ENCODE peak calls at places on chromosomes 4 and X, in seven cellular contexts. F, G, I, D, J, L and Q are unnamed samples.
A peak's percentile ranks its signal among the peaks of the same experiment; 100 is the strongest.

GRCh38 chr4:95087657-95088455 is 330.1 kb downstream of the BMPR1B start:
- DNase-seq in G (no peak), D (no peak), J (no peak), I (no peak), L (peak; percentile 54), F (no peak), Q (no peak)

GRCh38 chrX:41789374-41789773 is 65.4 kb downstream of the GPR82 start:
- DNase-seq in D (no peak), J (no peak), L (no peak), I (no peak), F (no peak), G (no peak), Q (no peak)

GRCh38 chr4:183158062-183158461 is 59.0 kb downstream of the WWC2 start:
- DNase-seq in I (no peak), G (no peak), J (no peak), D (no peak), F (no peak), L (peak; percentile 75), Q (peak; percentile 58)

GRCh38 chr4:174213734-174214101 is 69.7 kb downstream of the FBXO8 start:
- DNase-seq in L (no peak), I (no peak), G (no peak), J (no peak), F (no peak), D (no peak), Q (no peak)

GRCh38 chr4:108370291-108370690 is 201.6 kb upstream of the LEF1 start:
- DNase-seq in G (no peak), I (no peak), L (no peak), J (no peak), D (no peak), F (no peak), Q (no peak)

GRCh38 chr4:81260443-81261102 is 45.6 kb upstream of the PRKG2 start:
- DNase-seq in L (no peak), G (no peak), I (no peak), F (no peak), D (no peak), J (no peak), Q (no peak)

GRCh38 chr4:18421519-18421918 is 400.0 kb upstream of the LCORL start:
- DNase-seq in D (no peak), F (no peak), L (no peak), G (no peak), J (no peak), I (no peak), Q (no peak)

GRCh38 chr4:7130610-7131211 is 61.6 kb upstream of the SORCS2 start:
- DNase-seq in J (no peak), F (no peak), I (no peak), L (no peak), G (no peak), D (no peak), Q (no peak)

GRCh38 chr4:168480991-168481588 is 798 bp upstream of the DDX60L start:
- DNase-seq in I (peak; percentile 32), F (no peak), D (no peak), L (peak; percentile 87), G (peak; percentile 45), J (peak; percentile 52), Q (peak; percentile 54)

GRCh38 chr4:85475631-85476233 is 782 bp downstream of the ARHGAP24 start:
- DNase-seq in G (peak; percentile 28), L (no peak), J (no peak), I (no peak), F (no peak), D (peak; percentile 48), Q (no peak)

GRCh38 chr4:17283832-17284231 is 228.1 kb downstream of the QDPR start:
- DNase-seq in L (no peak), I (no peak), D (no peak), J (no peak), G (no peak), F (no peak), Q (no peak)

GRCh38 chr4:16661813-16662212 is 236.6 kb downstream of the LDB2 start:
- DNase-seq in I (no peak), L (peak; percentile 43), D (no peak), F (no peak), J (no peak), G (no peak), Q (no peak)

DNA sequence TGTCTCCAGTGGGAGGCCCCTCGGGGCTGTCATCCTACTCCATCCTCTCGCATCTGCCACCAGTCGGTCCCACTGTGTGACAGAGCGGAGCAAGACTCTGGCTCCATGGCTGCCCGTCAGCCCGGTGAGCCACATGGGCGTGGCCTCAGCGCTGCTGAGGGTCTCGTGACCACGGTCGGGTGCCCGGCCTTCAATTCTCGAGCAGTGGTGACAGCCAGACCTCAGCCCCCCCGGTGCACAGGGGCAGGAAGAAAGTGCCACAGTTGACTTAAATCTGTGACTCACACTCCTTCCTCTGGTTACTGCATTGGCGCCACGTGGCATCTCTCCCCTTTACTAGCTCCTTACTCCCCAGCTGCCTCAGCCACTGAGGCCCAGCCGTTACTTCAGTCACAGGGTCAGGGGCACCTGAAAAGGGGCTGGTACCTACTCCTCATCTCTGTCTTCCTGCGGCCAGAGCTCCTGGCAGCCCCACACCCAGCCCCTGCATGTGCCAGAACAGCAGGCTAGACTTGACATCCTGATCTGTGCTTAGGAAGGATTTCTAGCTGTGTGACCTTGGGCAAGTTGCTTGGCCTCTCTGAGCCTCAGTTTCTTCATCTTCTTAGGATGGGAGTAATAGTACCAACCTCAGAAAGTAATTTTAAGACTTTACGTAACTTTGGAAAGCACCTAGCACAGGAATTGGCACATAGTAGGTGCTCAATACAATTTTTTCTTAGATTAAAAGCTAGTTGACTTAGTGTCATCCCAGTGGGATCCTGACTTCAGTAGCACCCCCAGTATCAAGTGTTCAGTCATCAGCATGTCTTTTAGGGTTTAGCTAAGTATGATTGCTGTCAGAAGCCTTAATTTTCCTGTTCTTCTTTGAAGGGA is 66.1 kb downstream of the TNIP2 start:
- DNase-seq in F (peak; percentile 88), I (no peak), D (no peak), J (no peak), G (no peak), L (peak; percentile 22), Q (no peak)
- H3K4me3 ChIP-seq in F (no peak overlapping the region), I (no peak overlapping the region), D (no peak overlapping the region), J (no peak overlapping the region), G (no peak overlapping the region), L (no peak overlapping the region), Q (no peak overlapping the region)

DNA sequence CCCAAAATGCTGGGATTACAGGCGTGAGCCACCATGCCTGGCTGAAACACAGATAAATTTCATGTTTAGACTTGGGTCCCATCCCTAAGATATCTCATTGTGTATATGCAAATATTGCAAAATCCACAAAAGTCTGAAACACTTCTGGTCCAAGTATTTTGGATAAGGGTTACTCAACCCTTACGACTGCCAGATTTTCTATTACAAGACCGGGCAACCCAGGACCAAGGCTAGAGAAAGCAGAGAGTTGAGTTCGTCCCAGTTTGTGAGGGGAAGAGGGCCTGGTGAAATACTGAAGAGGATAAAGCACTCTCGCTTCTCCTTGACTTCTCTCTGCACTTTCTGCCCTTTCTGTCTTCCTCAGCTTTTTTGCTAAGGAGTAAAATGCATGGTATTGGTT is 34.5 kb downstream of the ZFX start:
- DNase-seq in D (no peak), G (no peak), F (no peak), L (no peak), J (no peak), I (no peak), Q (no peak)
- H3K4me3 ChIP-seq in D (no peak overlapping the region), G (no peak overlapping the region), F (no peak overlapping the region), L (no peak overlapping the region), J (no peak overlapping the region), I (no peak overlapping the region), Q (no peak overlapping the region)

GRCh38 chr4:105714932-105715331 is 6.3 kb downstream of the GSTCD start:
- DNase-seq in D (no peak), F (no peak), I (no peak), J (no peak), G (no peak), L (no peak), Q (no peak)
- H3K4me3 ChIP-seq in D (no peak overlapping the region), F (no peak overlapping the region), I (no peak overlapping the region), J (no peak overlapping the region), G (no peak overlapping the region), L (no peak overlapping the region), Q (no peak overlapping the region)

DNA sequence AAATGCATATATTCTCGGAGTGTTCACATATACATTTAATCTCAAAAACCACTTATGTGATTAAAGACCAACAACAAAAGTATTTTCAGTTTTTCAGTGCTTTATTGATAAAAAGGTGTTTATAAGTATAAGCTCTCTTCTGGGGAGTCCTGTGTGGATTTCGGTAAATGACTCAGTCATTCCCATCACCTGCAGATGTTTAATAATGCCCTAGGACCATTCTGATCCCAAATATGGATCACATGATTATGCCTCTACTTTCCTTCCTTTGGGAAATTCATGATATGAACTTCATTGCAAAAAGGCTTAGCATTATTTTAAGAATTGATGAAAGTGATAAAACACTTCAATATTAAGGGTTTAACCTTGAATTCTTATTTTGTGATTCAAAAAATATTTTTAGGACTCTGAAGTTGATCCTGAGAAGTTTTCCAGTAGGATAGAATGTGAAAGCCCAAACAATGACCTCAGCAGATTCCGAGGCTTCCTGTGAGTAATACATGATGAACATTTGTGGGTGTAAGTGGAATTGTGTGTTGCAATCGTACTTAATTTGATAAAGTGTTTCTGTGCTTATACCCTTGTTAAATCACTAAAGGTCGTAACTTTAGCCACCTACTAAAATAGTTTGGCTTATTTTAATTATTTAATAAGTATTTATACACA is 40.2 kb downstream of the ATP10D start:
- DNase-seq in F (no peak), I (peak; percentile 49), D (no peak), G (no peak), J (no peak), L (peak; percentile 98), Q (peak; percentile 82)
- H3K4me3 ChIP-seq in F (no peak overlapping the region), I (no peak overlapping the region), D (no peak overlapping the region), G (no peak overlapping the region), J (no peak overlapping the region), L (no peak overlapping the region), Q (no peak overlapping the region)